ENCODE peak calls at places on chromosomes 3 and 15, in eight cellular contexts. G is AG09309; Y is T follicular helper cell; L is left ventricle myocardium inferior; H is stimulated activated CD8-positive, alpha-beta memory T cell treated with anti-CD3 and anti-CD28 coated beads, Interleukin-7, amount 100 ng/mL, for 48 hours; J is natural killer cell; V is tibial artery; M is left ventricle myocardium superior. O is an unnamed sample.

GRCh38 chr3:13235079-13235478 is 161.8 kb upstream of the IQSEC1 start:
- DNase-seq in G (no peak), Y (no peak), L (no peak), H (no peak), J (no peak), V (no peak), M (peak; percentile 37), O (no peak)

GRCh38 chr3:10703875-10704274 is 112.2 kb upstream of the SLC6A11 start:
- DNase-seq in G (no peak), Y (no peak), L (no peak), H (no peak), J (no peak), V (no peak), M (no peak), O (no peak)

GRCh38 chr3:146781059-146781458 is 175.9 kb upstream of the PLSCR5 start:
- DNase-seq in G (no peak), Y (no peak), L (no peak), H (no peak), J (no peak), V (no peak), M (no peak), O (no peak)

GRCh38 chr3:32794487-32795308 is 23.1 kb upstream of the TRIM71 start:
- DNase-seq in G (no peak), Y (no peak), L (no peak), H (no peak), J (no peak), V (no peak), M (no peak), O (no peak)

GRCh38 chr15:36401586-36401966 is 177.8 kb upstream of the CDIN1 start:
- DNase-seq in G (no peak), Y (no peak), L (no peak), H (no peak), J (no peak), V (no peak), M (no peak), O (no peak)

GRCh38 chr15:90619939-90620338 is 90.2 kb downstream of the CRTC3 start:
- DNase-seq in G (no peak), Y (no peak), L (no peak), H (no peak), J (no peak), V (no peak), M (no peak), O (no peak)

GRCh38 chr3:31093608-31093990 is 199.1 kb upstream of the GADL1 start:
- DNase-seq in G (no peak), Y (no peak), L (no peak), H (no peak), J (no peak), V (no peak), M (no peak), O (no peak)

GRCh38 chr3:180329187-180329586 is 272.8 kb upstream of the TTC14 start:
- DNase-seq in G (no peak), Y (no peak), L (no peak), H (no peak), J (no peak), V (no peak), M (no peak), O (no peak)

GRCh38 chr3:190491533-190492054 is 22.3 kb upstream of the IL1RAP start:
- DNase-seq in G (no peak), Y (no peak), L (peak; percentile 47), H (no peak), J (no peak), V (no peak), M (peak; percentile 66), O (no peak)

GRCh38 chr3:119418641-119419040 is 44.8 kb downstream of the TMEM39A start:
- DNase-seq in G (no peak), Y (no peak), L (no peak), H (no peak), J (no peak), V (no peak), M (no peak), O (no peak)

GRCh38 chr3:132615911-132616310 is 18.8 kb downstream of the ACKR4 start:
- DNase-seq in G (no peak), Y (no peak), L (no peak), H (no peak), J (no peak), V (no peak), M (no peak), O (no peak)

GRCh38 chr15:92614301-92614700 is 41.3 kb downstream of the FAM174B start:
- DNase-seq in G (no peak), Y (no peak), L (no peak), H (no peak), J (no peak), V (no peak), M (no peak), O (no peak)

GRCh38 chr15:96273317-96274086 is 57.0 kb upstream of the NR2F2 start:
- DNase-seq in G (peak; percentile 91), Y (no peak), L (no peak), H (peak; percentile 32), J (no peak), V (no peak), M (no peak), O (no peak)

GRCh38 chr3:113615976-113616375 is 80.5 kb downstream of the USF3 start:
- DNase-seq in G (no peak), Y (no peak), L (peak; percentile 38), H (no peak), J (no peak), V (peak; percentile 39), M (peak; percentile 44), O (no peak)

GRCh38 chr3:106333911-106334618 is 465.3 kb upstream of the CBLB start:
- DNase-seq in G (peak; percentile 38), Y (no peak), L (no peak), H (peak; percentile 78), J (no peak), V (no peak), M (no peak), O (no peak)

GRCh38 chr3:131142580-131142979 is 115.9 kb downstream of the NEK11 start:
- DNase-seq in G (no peak), Y (no peak), L (no peak), H (no peak), J (no peak), V (no peak), M (no peak), O (no peak)